ENCODE peak calls at places on chromosome 1, in six cellular contexts. K is K562, X is SK-N-SH, U is HepG2, L is GM12878, F is H1. B is an unnamed sample.

GRCh38 chr1:56788588-56788987 is 30.6 kb downstream of the FYB2 start:
- DNase-seq in K (no peak), X (peak; percentile 9), U (no peak), L (no peak), F (no peak), B (no peak)

GRCh38 chr1:214551436-214552173 is at the start of gene PTPN14:
- DNase-seq in K (peak; percentile 53), X (peak; percentile 91), U (peak; percentile 82), L (no peak), F (peak; percentile 88), B (no peak)

GRCh38 chr1:153958961-153959260 is 499 bp upstream of the CRTC2 start:
- DNase-seq in K (no peak), X (no peak), U (no peak), L (no peak), F (no peak), B (no peak)

GRCh38 chr1:62224182-62224581 is 29.5 kb downstream of the L1TD1 start:
- DNase-seq in K (no peak), X (no peak), U (no peak), L (no peak), F (no peak), B (no peak)

GRCh38 chr1:55720243-55720642 is 505.1 kb upstream of the USP24 start:
- DNase-seq in K (no peak), X (peak; percentile 37), U (no peak), L (no peak), F (no peak), B (no peak)

GRCh38 chr1:98700228-98700627 is 38.7 kb downstream of the SNX7 start:
- DNase-seq in K (no peak), X (no peak), U (no peak), L (no peak), F (no peak), B (no peak)

GRCh38 chr1:7553042-7553690 is 217.9 kb upstream of the VAMP3 start:
- DNase-seq in K (no peak), X (no peak), U (no peak), L (no peak), F (no peak), B (no peak)

GRCh38 chr1:1137256-1138045 is 21.6 kb upstream of the C1orf159 start:
- DNase-seq in K (peak; percentile 66), X (no peak), U (no peak), L (no peak), F (no peak), B (peak; percentile 12)

GRCh38 chr1:32894019-32894600 is 7.1 kb downstream of the TMEM54 start:
- DNase-seq in K (no peak), X (peak; percentile 44), U (no peak), L (no peak), F (no peak), B (no peak)

GRCh38 chr1:235553063-235553675 is 48.9 kb upstream of the B3GALNT2 start:
- DNase-seq in K (no peak), X (peak; percentile 82), U (no peak), L (no peak), F (no peak), B (no peak)

GRCh38 chr1:172742599-172743500 is 83.9 kb downstream of the FASLG start:
- DNase-seq in K (peak; percentile 51), X (peak; percentile 36), U (peak; percentile 21), L (no peak), F (no peak), B (peak; percentile 12)

GRCh38 chr1:10510520-10511493 is 36.1 kb downstream of the PEX14 start:
- DNase-seq in K (peak; percentile 77), X (no peak), U (no peak), L (peak; percentile 86), F (no peak), B (no peak)

GRCh38 chr1:145730467-145730866 is 11.2 kb downstream of the CD160 start:
- DNase-seq in K (no peak), X (no peak), U (no peak), L (no peak), F (no peak), B (no peak)

GRCh38 chr1:91650764-91651163 is 150.1 kb downstream of the CDC7 start:
- DNase-seq in K (no peak), X (no peak), U (no peak), L (no peak), F (no peak), B (no peak)

GRCh38 chr1:94862718-94863117 is 42.6 kb downstream of the SLC44A3 start:
- DNase-seq in K (no peak), X (no peak), U (no peak), L (no peak), F (no peak), B (no peak)

GRCh38 chr1:154182342-154183044 is 9.4 kb downstream of the TPM3 start:
- DNase-seq in K (peak; percentile 74), X (peak; percentile 59), U (peak; percentile 39), L (peak; percentile 71), F (peak; percentile 27), B (peak; percentile 86)

GRCh38 chr1:162892916-162893714 is 32.1 kb upstream of the CCDC190 start:
- DNase-seq in K (no peak), X (no peak), U (peak; percentile 88), L (no peak), F (no peak), B (peak; percentile 67)

GRCh38 chr1:30757196-30757949 is at the start of gene LAPTM5:
- DNase-seq in K (no peak), X (no peak), U (no peak), L (no peak), F (no peak), B (peak; percentile 86)

GRCh38 chr1:197544553-197544952 is 230.7 kb downstream of the DENND1B start:
- DNase-seq in K (no peak), X (no peak), U (no peak), L (no peak), F (no peak), B (no peak)

GRCh38 chr1:156767879-156768608 is 709 bp downstream of the PRCC start:
- DNase-seq in K (peak; percentile 63), X (peak; percentile 63), U (no peak), L (no peak), F (no peak), B (peak; percentile 41)

GRCh38 chr1:234326493-234327366 is 46.5 kb upstream of the COA6 start:
- DNase-seq in K (peak; percentile 74), X (peak; percentile 72), U (peak; percentile 24), L (no peak), F (peak; percentile 41), B (peak; percentile 67)

GRCh38 chr1:1120866-1121563 is 5.1 kb upstream of the C1orf159 start:
- DNase-seq in K (no peak), X (peak; percentile 36), U (no peak), L (no peak), F (no peak), B (no peak)

GRCh38 chr1:186250529-186250928 is 124.5 kb downstream of the TPR start:
- DNase-seq in K (no peak), X (no peak), U (no peak), L (no peak), F (no peak), B (no peak)

GRCh38 chr1:186240436-186240835 is 134.6 kb downstream of the TPR start:
- DNase-seq in K (no peak), X (no peak), U (no peak), L (no peak), F (no peak), B (no peak)

GRCh38 chr1:186239211-186239610 is 135.8 kb downstream of the TPR start:
- DNase-seq in K (no peak), X (no peak), U (no peak), L (no peak), F (no peak), B (no peak)

GRCh38 chr1:186244825-186245224 is 130.2 kb downstream of the TPR start:
- DNase-seq in K (no peak), X (no peak), U (peak; percentile 5), L (no peak), F (no peak), B (no peak)
- TF ChIP-seq GABPA in K (no peak), X (no peak), U (no peak), L (no peak), F (no peak), B (no peak)

DNA sequence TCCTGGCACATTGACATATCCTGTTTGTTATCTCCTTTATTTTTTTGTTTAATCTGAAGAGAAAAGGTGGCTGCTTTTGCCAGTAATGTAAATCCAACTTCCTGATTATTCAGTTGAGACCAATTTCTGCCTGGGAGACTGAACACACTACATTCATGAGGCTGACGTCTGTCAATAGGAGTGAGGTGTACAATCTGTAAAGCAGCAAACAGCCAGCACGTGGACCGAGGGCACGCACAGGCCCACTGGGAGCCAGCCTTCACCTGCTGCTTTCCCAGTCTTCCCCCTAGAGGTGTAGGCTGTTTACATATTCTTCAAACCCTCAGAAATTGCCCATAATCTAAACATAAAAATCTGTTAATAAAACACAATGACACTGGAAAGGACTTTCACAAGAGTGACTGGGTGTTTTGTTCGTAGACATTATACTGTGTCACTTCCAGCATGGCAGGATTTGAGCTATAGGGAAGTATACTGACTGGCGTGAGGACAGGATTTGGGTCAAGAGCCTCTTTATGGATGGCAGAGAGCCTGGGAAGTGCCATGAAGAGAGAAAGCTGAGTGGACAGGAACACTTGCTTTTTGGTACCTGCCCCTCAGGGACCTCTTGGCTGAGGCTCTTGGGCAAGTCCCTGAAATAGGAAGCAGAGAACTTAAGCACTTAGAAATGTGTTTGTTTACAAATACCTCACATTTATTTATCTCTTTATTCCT is 552.9 kb upstream of the CAMK1G start:
- DNase-seq in K (no peak), X (no peak), U (no peak), L (no peak), F (no peak), B (no peak)
- TF ChIP-seq POLR2AphosphoS5 in K (no peak), X (no peak), U (no peak), L (no peak), F (no peak), B (no peak)

GRCh38 chr1:27935721-27936120 is 921 bp downstream of the SMPDL3B start:
- DNase-seq in K (peak; percentile 10), X (no peak), U (no peak), L (no peak), F (no peak), B (no peak)

GRCh38 chr1:27937524-27937836 is 2.7 kb downstream of the SMPDL3B start:
- DNase-seq in K (no peak), X (no peak), U (no peak), L (no peak), F (no peak), B (no peak)

GRCh38 chr1:27938488-27938887 is 3.7 kb downstream of the SMPDL3B start:
- DNase-seq in K (no peak), X (no peak), U (no peak), L (no peak), F (no peak), B (no peak)

GRCh38 chr1:27934818-27935549 is at the start of gene SMPDL3B:
- DNase-seq in K (peak; percentile 60), X (peak; percentile 47), U (no peak), L (no peak), F (peak; percentile 88), B (no peak)

DNA sequence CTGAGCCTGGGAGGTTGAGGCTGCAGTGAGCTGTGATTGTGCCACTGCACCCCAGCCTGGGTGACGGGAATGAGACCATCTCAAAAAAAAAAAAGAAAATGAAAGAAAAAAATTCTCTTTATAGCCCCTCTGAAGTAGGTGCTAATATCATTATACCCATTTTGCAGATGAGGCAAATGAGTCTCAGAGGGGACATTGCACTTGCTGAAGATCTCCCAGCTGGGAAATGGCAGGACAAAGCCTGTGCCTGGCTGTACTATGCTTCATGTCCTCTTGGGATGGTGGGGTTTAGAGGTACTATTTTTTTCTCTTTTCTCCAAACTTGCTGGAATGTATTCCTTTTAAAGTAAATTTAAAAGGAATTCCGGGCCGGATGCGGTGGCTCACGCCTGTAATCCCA is 1.6 kb downstream of the SMPDL3B start:
- DNase-seq in K (no peak), X (no peak), U (no peak), L (no peak), F (no peak), B (no peak)
- H3K4me3 ChIP-seq in K (no peak overlapping the region), X (no peak overlapping the region), U (no peak overlapping the region), L (no peak overlapping the region), F (no peak overlapping the region), B (no peak overlapping the region)

GRCh38 chr1:41558761-41559171 is 74.3 kb upstream of the EDN2 start:
- DNase-seq in K (no peak), X (no peak), U (no peak), L (no peak), F (no peak), B (no peak)
- TF ChIP-seq GABPA in K (no peak), X (no peak), U (no peak), L (no peak), F (no peak), B (no peak)

B was measured in HL-60.